ENCODE peak calls at places on chromosomes 16 and 17, in nine cellular contexts. R is tibial nerve, K is lower leg skin, X is transverse colon, G is prostate gland, Z is heart left ventricle, V is right lobe of liver, E is HCT116, P is A549. D is an unnamed sample.

GRCh38 chr17:30550512-30551273 is 73.5 kb downstream of the GOSR1 start:
- DNase-seq in R (no peak), K (peak; percentile 78), X (peak; percentile 22), G (no peak), Z (no peak), V (no peak), E (peak; percentile 40), P (no peak), D (no peak)

GRCh38 chr17:79848370-79848766 is 9.1 kb upstream of the CBX4 start:
- DNase-seq in R (no peak), K (no peak), X (no peak), G (no peak), Z (no peak), V (no peak), E (no peak), P (no peak), D (no peak)

GRCh38 chr17:20072692-20072992 is 63.5 kb downstream of the SPECC1 start:
- DNase-seq in R (no peak), K (no peak), X (no peak), G (no peak), Z (no peak), V (no peak), E (no peak), P (no peak), D (no peak)

GRCh38 chr17:13702266-13702665 is 100.5 kb upstream of the HS3ST3A1 start:
- DNase-seq in R (no peak), K (no peak), X (no peak), G (no peak), Z (no peak), V (no peak), E (no peak), P (no peak), D (no peak)

GRCh38 chr17:82977586-82977985 is 101.8 kb upstream of the METRNL start:
- DNase-seq in R (no peak), K (no peak), X (no peak), G (no peak), Z (no peak), V (peak; percentile 40), E (no peak), P (no peak), D (no peak)

GRCh38 chr16:71885261-71885650 is 1.3 kb upstream of the ZNF821 start:
- DNase-seq in R (no peak), K (no peak), X (no peak), G (no peak), Z (no peak), V (no peak), E (no peak), P (no peak), D (no peak)

GRCh38 chr16:49183911-49184310 is 97.7 kb downstream of the CBLN1 start:
- DNase-seq in R (no peak), K (no peak), X (peak; percentile 73), G (no peak), Z (no peak), V (no peak), E (peak; percentile 31), P (peak; percentile 5), D (peak; percentile 38)

GRCh38 chr17:81160747-81161453 is 4.4 kb upstream of the PVALEF start:
- DNase-seq in R (no peak), K (no peak), X (no peak), G (no peak), Z (no peak), V (no peak), E (no peak), P (no peak), D (no peak)

GRCh38 chr16:48540222-48540900 is 69.6 kb downstream of the N4BP1 start:
- DNase-seq in R (no peak), K (no peak), X (no peak), G (no peak), Z (no peak), V (no peak), E (no peak), P (no peak), D (no peak)

DNA sequence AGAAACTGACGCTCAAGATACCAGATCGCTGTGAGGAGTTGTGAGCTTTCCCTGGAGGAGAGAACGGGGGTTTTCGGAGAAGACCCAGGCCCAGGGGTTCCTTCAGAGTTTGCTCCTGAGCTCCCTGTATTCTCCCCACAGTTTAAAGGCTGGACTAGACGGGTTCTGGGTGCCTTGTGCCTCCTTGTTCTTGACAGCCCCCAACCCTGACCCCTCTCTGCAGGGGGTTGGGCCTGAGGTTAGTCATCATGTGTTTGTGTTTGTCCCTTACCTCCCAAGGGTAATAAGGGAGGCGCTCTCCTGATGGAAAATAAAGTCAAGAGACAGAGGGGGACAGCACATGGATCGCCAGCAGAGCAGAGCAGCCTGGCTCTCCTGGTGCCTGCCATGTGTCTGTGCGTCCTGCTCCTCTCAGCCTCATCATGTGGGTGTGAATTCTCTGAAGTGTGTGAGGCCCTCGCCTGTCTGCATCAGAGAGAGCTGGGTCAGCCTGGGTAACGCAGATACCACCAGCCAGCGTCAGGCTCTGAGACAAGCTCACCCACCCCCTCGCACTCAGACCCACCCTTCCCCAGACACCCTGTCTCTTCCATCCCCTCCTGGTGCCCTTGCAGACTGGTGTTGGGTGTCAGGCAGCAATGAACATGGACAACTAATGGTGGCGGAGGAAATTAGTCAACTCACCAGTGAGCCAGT is 8.8 kb downstream of the HEXIM2 start:
- DNase-seq in R (no peak), K (no peak), X (no peak), G (no peak), Z (no peak), V (no peak), E (no peak), P (no peak), D (no peak)
- TF ChIP-seq POLR2A in R (no peak), K (no peak), X (no peak), G (no peak), Z (no peak), V (no peak), E (no peak), P (no peak), D (no peak)

GRCh38 chr16:30355144-30355953 is at the start of gene CD2BP2:
- DNase-seq in R (peak; percentile 95), K (peak; percentile 99), X (peak; percentile 98), G (peak; percentile 97), Z (peak; percentile 97), V (peak; percentile 97), E (peak; percentile 99), P (peak; percentile 95), D (peak; percentile 97)
- TF ChIP-seq POLR2A in R (peak; percentile 67), K (no peak), X (peak; percentile 11), G (peak; percentile 43), Z (peak; percentile 40), V (peak; percentile 60), E (peak; percentile 36), P (peak; percentile 31), D (no peak)

GRCh38 chr16:28210979-28211505 is 723 bp downstream of the XPO6 start:
- DNase-seq in R (peak; percentile 31), K (peak; percentile 93), X (peak; percentile 77), G (peak; percentile 27), Z (peak; percentile 70), V (peak; percentile 72), E (no peak), P (peak; percentile 60), D (peak; percentile 74)

GRCh38 chr16:28212532-28212873 is 738 bp upstream of the XPO6 start:
- DNase-seq in R (no peak), K (no peak), X (no peak), G (no peak), Z (no peak), V (no peak), E (peak; percentile 15), P (no peak), D (no peak)

GRCh38 chr16:28210264-28210663 is 1.5 kb downstream of the XPO6 start:
- DNase-seq in R (no peak), K (no peak), X (no peak), G (no peak), Z (no peak), V (no peak), E (no peak), P (no peak), D (no peak)

GRCh38 chr16:28213396-28213795 is 1.6 kb upstream of the XPO6 start:
- DNase-seq in R (no peak), K (no peak), X (no peak), G (no peak), Z (no peak), V (no peak), E (no peak), P (no peak), D (no peak)

DNA sequence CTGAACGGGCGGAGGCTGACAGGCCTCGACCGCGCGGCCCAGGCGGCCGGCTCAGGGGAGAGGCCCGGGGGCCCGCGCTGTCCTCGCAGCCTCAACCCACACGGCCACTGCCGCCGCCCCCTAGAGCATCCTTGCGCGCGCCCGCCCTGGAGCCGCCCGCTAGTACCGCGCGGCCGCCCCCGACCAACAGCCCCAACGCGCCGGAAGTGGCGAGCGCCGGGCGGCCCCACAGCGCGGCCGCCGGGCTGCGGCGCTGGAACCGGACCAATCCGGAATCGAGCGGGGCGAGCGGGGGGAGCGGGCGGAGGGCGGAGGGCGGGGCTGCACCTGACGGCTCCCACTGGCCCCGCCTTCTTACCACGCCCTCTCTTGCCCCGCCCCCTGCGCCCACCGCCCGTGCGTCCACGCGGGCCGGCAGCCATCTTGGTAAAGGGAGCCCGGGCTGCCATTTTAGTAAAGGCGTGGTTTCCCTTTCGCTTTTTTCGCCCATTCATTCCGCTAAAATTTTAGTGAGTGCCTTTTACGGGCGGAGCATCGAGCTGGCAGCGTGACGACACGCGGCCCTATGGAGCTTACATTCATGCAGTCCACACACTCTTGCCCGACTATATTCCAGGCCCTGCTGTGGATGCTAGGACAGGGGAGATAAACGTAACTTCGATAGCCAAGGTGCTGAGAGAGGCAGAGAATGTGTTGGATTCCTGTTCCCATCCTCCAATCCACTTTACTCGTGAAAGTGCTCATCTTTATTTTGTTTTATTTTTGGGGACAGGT is at the start of gene XPO6:
- DNase-seq in R (peak; percentile 93), K (peak; percentile 99), X (peak; percentile 98), G (peak; percentile 96), Z (peak; percentile 98), V (peak; percentile 98), E (peak; percentile 80), P (peak; percentile 69), D (peak; percentile 98)
- TF ChIP-seq POLR2A in R (peak; percentile 72), K (peak; percentile 20), X (no peak), G (peak; percentile 63), Z (peak; percentile 60), V (peak; percentile 84), E (no peak), P (peak; percentile 55), D (peak; percentile 35)

GRCh38 chr16:61901689-61902088 is 134.5 kb downstream of the CDH8 start:
- DNase-seq in R (no peak), K (no peak), X (no peak), G (no peak), Z (no peak), V (no peak), E (no peak), P (no peak), D (no peak)

GRCh38 chr16:61892531-61892930 is 143.7 kb downstream of the CDH8 start:
- DNase-seq in R (no peak), K (no peak), X (no peak), G (no peak), Z (no peak), V (no peak), E (no peak), P (no peak), D (no peak)

GRCh38 chr16:61900482-61900881 is 135.8 kb downstream of the CDH8 start:
- DNase-seq in R (no peak), K (no peak), X (no peak), G (no peak), Z (no peak), V (no peak), E (no peak), P (no peak), D (no peak)

GRCh38 chr16:61897657-61898056 is 138.6 kb downstream of the CDH8 start:
- DNase-seq in R (no peak), K (no peak), X (no peak), G (no peak), Z (no peak), V (no peak), E (no peak), P (no peak), D (no peak)
- TF ChIP-seq POLR2A in R (no peak), K (no peak), X (no peak), G (no peak), Z (no peak), V (no peak), E (no peak), P (no peak), D (no peak)

D was measured in testis.